ENCODE peak calls at places on chromosomes 7 and 10, in four cellular contexts. O, U, E and J are unnamed samples.
A peak's percentile ranks its signal among the peaks of the same experiment; 100 is the strongest.

GRCh38 chr10:58554316-58554715 is 41.6 kb downstream of the BICC1 start:
- DNase-seq in O (no peak), U (no peak), E (no peak), J (no peak)

GRCh38 chr7:50342616-50343114 is 38.1 kb downstream of the IKZF1 start:
- DNase-seq in O (no peak), U (no peak), E (peak; percentile 45), J (no peak)

GRCh38 chr7:117706191-117706590 is 167.1 kb downstream of the CTTNBP2 start:
- DNase-seq in O (no peak), U (no peak), E (no peak), J (no peak)

GRCh38 chr10:18104223-18104872 is 35.9 kb upstream of the CACNB2 start:
- DNase-seq in O (no peak), U (no peak), E (peak; percentile 52), J (no peak)

GRCh38 chr10:126474031-126474430 is 85.8 kb upstream of the ADAM12 start:
- DNase-seq in O (no peak), U (no peak), E (no peak), J (no peak)

GRCh38 chr10:116274141-116274861 is 1.3 kb upstream of the GFRA1 start:
- DNase-seq in O (no peak), U (no peak), E (peak; percentile 24), J (no peak)

GRCh38 chr7:50718876-50719275 is 63.8 kb downstream of the GRB10 start:
- DNase-seq in O (no peak), U (no peak), E (no peak), J (no peak)

GRCh38 chr10:96038476-96039387 is 4.7 kb upstream of the CCNJ start:
- DNase-seq in O (no peak), U (no peak), E (no peak), J (no peak)

GRCh38 chr7:55546826-55547225 is 25.5 kb downstream of the VOPP1 start:
- DNase-seq in O (no peak), U (no peak), E (peak; percentile 81), J (peak; percentile 43)

GRCh38 chr10:73497623-73498022 is 1.8 kb upstream of the PPP3CB start:
- DNase-seq in O (no peak), U (no peak), E (no peak), J (no peak)

GRCh38 chr7:7639421-7639820 is 1.1 kb upstream of the UMAD1 start:
- DNase-seq in O (no peak), U (no peak), E (no peak), J (no peak)

GRCh38 chr7:39609084-39609461 is 14.3 kb upstream of the RALA start:
- DNase-seq in O (no peak), U (no peak), E (peak; percentile 65), J (no peak)

GRCh38 chr10:28678687-28679457 is 1.6 kb downstream of the BAMBI start:
- DNase-seq in O (no peak), U (no peak), E (peak; percentile 39), J (no peak)

GRCh38 chr7:16511314-16511713 is 15.3 kb upstream of the LRRC72 start:
- DNase-seq in O (no peak), U (no peak), E (no peak), J (no peak)

GRCh38 chr10:65341323-65341922 is 1584.4 kb upstream of the LRRTM3 start:
- DNase-seq in O (no peak), U (no peak), E (peak; percentile 70), J (no peak)

GRCh38 chr7:12646139-12646538 is 41.3 kb upstream of the ARL4A start:
- DNase-seq in O (no peak), U (no peak), E (peak; percentile 55), J (no peak)

GRCh38 chr7:94297397-94297838 is 97.3 kb upstream of the COL1A2 start:
- DNase-seq in O (peak; percentile 94), U (no peak), E (peak; percentile 98), J (peak; percentile 96)

GRCh38 chr7:151251328-151251925 is 2.9 kb upstream of the SMARCD3 start:
- DNase-seq in O (no peak), U (no peak), E (peak; percentile 68), J (no peak)

GRCh38 chr7:132919776-132920175 is 162.1 kb downstream of the CHCHD3 start:
- DNase-seq in O (no peak), U (no peak), E (no peak), J (no peak)

GRCh38 chr10:48525956-48526355 is 78.9 kb downstream of the ARHGAP22 start:
- DNase-seq in O (no peak), U (no peak), E (no peak), J (no peak)

GRCh38 chr10:102334106-102334505 is 61.4 kb upstream of the NFKB2 start:
- DNase-seq in O (no peak), U (no peak), E (peak; percentile 32), J (no peak)

GRCh38 chr10:34049887-34050286 is 715.4 kb upstream of the NRP1 start:
- DNase-seq in O (peak; percentile 26), U (no peak), E (peak; percentile 38), J (no peak)

GRCh38 chr10:111392159-111392558 is 315.3 kb downstream of the ADRA2A start:
- DNase-seq in O (no peak), U (no peak), E (no peak), J (no peak)

GRCh38 chr10:71627230-71627939 is 92.2 kb downstream of the C10orf105 start:
- DNase-seq in O (no peak), U (no peak), E (no peak), J (no peak)

GRCh38 chr7:143239822-143240221 is 18.0 kb downstream of the TAS2R40 start:
- DNase-seq in O (no peak), U (no peak), E (peak; percentile 36), J (no peak)

GRCh38 chr7:55977831-55978230 is 13.4 kb downstream of the NIPSNAP2 start:
- DNase-seq in O (no peak), U (no peak), E (peak; percentile 64), J (no peak)

GRCh38 chr10:3474266-3474665 is 301.7 kb upstream of the PITRM1 start:
- DNase-seq in O (no peak), U (no peak), E (no peak), J (no peak)

GRCh38 chr10:106360870-106361269 is 803.6 kb downstream of the SORCS1 start:
- DNase-seq in O (peak; percentile 18), U (no peak), E (peak; percentile 66), J (peak; percentile 57)

GRCh38 chr10:11265486-11265885 is 247.8 kb downstream of the CELF2 start:
- DNase-seq in O (no peak), U (no peak), E (no peak), J (no peak)

GRCh38 chr7:112930787-112931186 is 140.6 kb upstream of the TMEM168 start:
- DNase-seq in O (no peak), U (no peak), E (peak; percentile 80), J (peak; percentile 63)

GRCh38 chr10:119701861-119702260 is 24.0 kb upstream of the INPP5F start:
- DNase-seq in O (no peak), U (no peak), E (peak; percentile 27), J (no peak)

GRCh38 chr7:144835166-144835611 is 664 bp downstream of the TPK1 start:
- DNase-seq in O (no peak), U (no peak), E (peak; percentile 60), J (no peak)

GRCh38 chr10:132796846-132797245 is 10.9 kb upstream of the NKX6-2 start:
- DNase-seq in O (no peak), U (no peak), E (no peak), J (no peak)

GRCh38 chr10:132799856-132800255 is 13.9 kb upstream of the NKX6-2 start:
- DNase-seq in O (no peak), U (no peak), E (no peak), J (no peak)

GRCh38 chr10:132798403-132798802 is 12.5 kb upstream of the NKX6-2 start:
- DNase-seq in O (no peak), U (no peak), E (no peak), J (no peak)

GRCh38 chr10:132802048-132802447 is 16.1 kb upstream of the NKX6-2 start:
- DNase-seq in O (no peak), U (no peak), E (no peak), J (no peak)

DNA sequence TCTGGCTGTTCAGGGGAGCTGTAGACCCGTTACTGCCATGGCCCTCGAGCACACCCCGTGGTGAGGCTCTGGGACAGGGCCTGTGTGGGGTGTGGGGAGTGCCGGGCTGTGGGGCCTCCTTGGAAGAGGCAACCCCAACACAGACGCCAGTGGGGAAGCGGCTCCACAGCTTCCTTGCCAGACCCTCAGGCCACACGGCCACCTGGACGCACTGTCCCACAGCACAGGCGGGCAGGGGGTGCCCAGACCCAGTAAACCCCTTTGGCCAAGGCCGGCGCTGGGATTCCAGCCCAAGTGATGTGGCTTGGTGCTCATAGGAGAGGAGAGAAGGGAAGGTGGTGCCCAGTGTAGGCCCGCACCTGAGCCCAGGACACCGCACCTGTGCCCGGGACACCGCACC is 12.9 kb upstream of the NKX6-2 start:
- DNase-seq in O (no peak), U (no peak), E (no peak), J (no peak)
- TF ChIP-seq CTCF in O (no peak), U (no peak), E (no peak), J (no peak)

GRCh38 chr7:103521917-103522316 is 75.9 kb upstream of the SLC26A5 start:
- DNase-seq in O (no peak), U (no peak), E (no peak), J (no peak)

GRCh38 chr7:103528152-103528551 is 82.1 kb upstream of the SLC26A5 start:
- DNase-seq in O (no peak), U (no peak), E (no peak), J (no peak)

GRCh38 chr7:103524042-103524907 is 78.3 kb upstream of the SLC26A5 start:
- DNase-seq in O (peak; percentile 29), U (no peak), E (peak; percentile 43), J (no peak)
- TF ChIP-seq CTCF in O (peak; percentile 66), U (peak; percentile 81), E (peak; percentile 29), J (peak; percentile 45)

GRCh38 chr7:157474685-157475084 is 137.9 kb downstream of the DNAJB6 start:
- DNase-seq in O (no peak), U (no peak), E (no peak), J (no peak)
- TF ChIP-seq CTCF in O (peak; percentile 29), U (peak; percentile 37), E (peak; percentile 16), J (peak; percentile 2)

GRCh38 chr10:26858707-26859034 is 2.1 kb downstream of the ABI1 start:
- DNase-seq in O (no peak), U (no peak), E (no peak), J (no peak)

GRCh38 chr10:26859241-26860025 is 1.3 kb downstream of the ABI1 start:
- DNase-seq in O (no peak), U (no peak), E (peak; percentile 22), J (no peak)

GRCh38 chr10:26861326-26861998 is 704 bp upstream of the ABI1 start:
- DNase-seq in O (no peak), U (no peak), E (no peak), J (no peak)

GRCh38 chr10:26860026-26860541 is 674 bp downstream of the ABI1 start:
- DNase-seq in O (peak; percentile 6), U (peak; percentile 87), E (peak; percentile 84), J (peak; percentile 38)

GRCh38 chr10:26860542-26861325 is at the start of gene ABI1:
- DNase-seq in O (peak; percentile 97), U (peak; percentile 96), E (peak; percentile 99), J (peak; percentile 98)
- TF ChIP-seq CTCF in O (peak; percentile 75), U (no peak), E (peak; percentile 79), J (peak; percentile 74)